ENCODE peak calls at places on chromosomes 7 and 10, in six cellular contexts. C is T follicular helper cell; N is effector CD8-positive, alpha-beta T cell; K is psoas muscle; I is SW480; V is activated CD8-positive, alpha-beta memory T cell treated with anti-CD3 and anti-CD28 coated beads, Interleukin-2, amount 50 U/mL, for 4 hours. G is an unnamed sample.

GRCh38 chr10:120514035-120514620 is 57.1 kb downstream of the PLPP4 start:
- DNase-seq in K (no peak), I (peak; percentile 22), C (no peak), N (no peak), V (no peak), G (no peak)

GRCh38 chr7:16078076-16078952 is 343.0 kb downstream of the CRPPA start:
- DNase-seq in I (peak; percentile 81), V (no peak), K (no peak), C (no peak), N (no peak), G (no peak)

GRCh38 chr10:127740596-127740995 is 3.6 kb downstream of the FOXI2 start:
- DNase-seq in V (no peak), C (no peak), I (peak; percentile 19), K (no peak), N (no peak), G (no peak)

GRCh38 chr10:65319493-65319892 is 1606.3 kb upstream of the LRRTM3 start:
- DNase-seq in I (no peak), V (no peak), N (no peak), C (no peak), K (no peak), G (no peak)

GRCh38 chr7:2837476-2837875 is 6.6 kb downstream of the GNA12 start:
- DNase-seq in C (no peak), N (no peak), I (no peak), V (no peak), K (no peak), G (no peak)

GRCh38 chr7:149874644-149875028 is 867 bp downstream of the ATP6V0E2 start:
- DNase-seq in V (no peak), C (no peak), K (no peak), N (no peak), I (no peak), G (no peak)

GRCh38 chr7:113486548-113486947 is 368.2 kb upstream of the SMIM30 start:
- DNase-seq in C (no peak), I (no peak), N (no peak), V (no peak), K (no peak), G (no peak)

GRCh38 chr7:130349911-130350782 is 5.5 kb downstream of the CPA5 start:
- DNase-seq in K (no peak), I (peak; percentile 61), N (no peak), C (no peak), V (no peak), G (no peak)

GRCh38 chr7:41046778-41047177 is 656.1 kb downstream of the INHBA start:
- DNase-seq in K (no peak), C (no peak), I (no peak), N (no peak), V (no peak), G (no peak)

GRCh38 chr10:127908106-127908957 is 1.4 kb downstream of the PTPRE start:
- DNase-seq in I (peak; percentile 65), N (no peak), C (no peak), V (no peak), K (peak; percentile 60), G (no peak)

GRCh38 chr10:494149-494542 is 195.3 kb downstream of the DIP2C start:
- DNase-seq in K (no peak), I (no peak), C (no peak), N (no peak), V (no peak), G (no peak)

GRCh38 chr10:133182190-133182589 is 22.2 kb downstream of the KNDC1 start:
- DNase-seq in I (no peak), N (no peak), C (no peak), K (no peak), V (no peak), G (no peak)

GRCh38 chr10:76869931-76870330 is 767.7 kb downstream of the KCNMA1 start:
- DNase-seq in N (no peak), C (no peak), K (no peak), V (no peak), I (no peak), G (no peak)

GRCh38 chr7:102152672-102153585 is 133.7 kb upstream of the SH2B2 start:
- DNase-seq in N (no peak), I (peak; percentile 37), C (no peak), K (no peak), V (no peak), G (no peak)

GRCh38 chr7:107725138-107725740 is 18.7 kb upstream of the CBLL1 start:
- DNase-seq in C (peak; percentile 38), I (peak; percentile 86), N (peak; percentile 2), V (peak; percentile 44), K (no peak), G (peak; percentile 4)

GRCh38 chr7:127905491-127906330 is 125.5 kb downstream of the LRRC4 start:
- DNase-seq in C (no peak), N (no peak), I (no peak), K (no peak), V (no peak), G (no peak)

GRCh38 chr7:68313806-68314205 is 1284.5 kb upstream of the AUTS2 start:
- DNase-seq in K (no peak), I (no peak), C (no peak), N (no peak), V (no peak), G (no peak)

GRCh38 chr10:118543714-118544400 is 51.6 kb downstream of the PRLHR start:
- DNase-seq in K (no peak), C (peak; percentile 20), I (peak; percentile 68), V (peak; percentile 34), N (peak; percentile 2), G (peak; percentile 61)

GRCh38 chr10:113540845-113541553 is 11.9 kb upstream of the HABP2 start:
- DNase-seq in C (no peak), N (no peak), V (no peak), I (no peak), K (no peak), G (peak; percentile 28)

GRCh38 chr10:125283191-125283590 is 122.8 kb upstream of the CTBP2 start:
- DNase-seq in N (no peak), I (no peak), C (no peak), V (no peak), K (no peak), G (no peak)

GRCh38 chr7:130674456-130674855 is 5.9 kb upstream of the COPG2 start:
- DNase-seq in C (no peak), I (no peak), K (no peak), N (no peak), V (no peak), G (no peak)

G was measured in pancreas.